ENCODE peak calls at places on chromosome 11, in ten cellular contexts. A, M, P, O, X, J, U, C, Z and S are unnamed samples.

GRCh38 chr11:9574806-9575530 is 1.5 kb downstream of the WEE1 start:
- DNase-seq in C (peak), A (peak), Z (peak), X (no peak), O (peak), U (peak), P (no peak), M (peak), J (peak), S (no peak)

GRCh38 chr11:111530091-111530490 is 10.4 kb upstream of the LAYN start:
- DNase-seq in U (no peak), J (no peak), A (no peak), P (no peak), O (no peak), Z (no peak), X (no peak), M (peak), C (no peak), S (no peak)

GRCh38 chr11:12599408-12600143 is 74.6 kb upstream of the TEAD1 start:
- DNase-seq in U (peak), X (no peak), C (peak), O (peak), J (no peak), M (peak), Z (peak), A (no peak), P (no peak), S (no peak)

GRCh38 chr11:117223741-117224685 is 7.9 kb downstream of the PCSK7 start:
- DNase-seq in U (no peak), M (no peak), Z (no peak), X (no peak), O (no peak), J (no peak), P (no peak), A (no peak), C (no peak), S (no peak)

GRCh38 chr11:78030429-78031325 is 7.6 kb upstream of the KCTD14 start:
- DNase-seq in O (peak), A (peak), X (peak), P (peak), J (peak), M (no peak), Z (no peak), C (no peak), U (no peak), S (peak)

GRCh38 chr11:134655189-134655937 is 243.3 kb upstream of the B3GAT1 start:
- DNase-seq in J (no peak), A (no peak), X (no peak), P (no peak), C (no peak), M (no peak), Z (no peak), U (no peak), O (no peak), S (no peak)

GRCh38 chr11:66265531-66266377 is 2.7 kb upstream of the RAB1B start:
- DNase-seq in U (no peak), Z (no peak), O (no peak), M (no peak), J (no peak), X (no peak), A (no peak), C (no peak), P (no peak), S (no peak)

GRCh38 chr11:132943325-132943736 is 589.0 kb downstream of the OPCML start:
- DNase-seq in Z (no peak), M (no peak), C (no peak), X (no peak), P (no peak), U (no peak), A (no peak), O (no peak), J (no peak), S (no peak)

GRCh38 chr11:46504817-46505613 is 88.8 kb downstream of the AMBRA1 start:
- DNase-seq in X (no peak), J (peak), A (no peak), C (peak), U (no peak), O (no peak), M (no peak), P (no peak), Z (no peak), S (no peak)